ENCODE peak calls at places on chromosomes 4 and X, in four cellular contexts. H is tibial artery, J is heart left ventricle, F is mammary epithelial cell. U is an unnamed sample. For H3K9me3, the result is how much of the 10 kb centered on the place peaks cover.

GRCh38 chr4:8395504-8395903 is 45.0 kb downstream of the ACOX3 start:
- DNase-seq in H (no peak), J (no peak), F (no peak), U (no peak)

GRCh38 chrX:14673764-14674163 is 144.4 kb downstream of the GLRA2 start:
- DNase-seq in H (no peak), J (no peak), F (peak), U (no peak)

GRCh38 chr4:82489076-82489475 is 58.7 kb downstream of the ENOPH1 start:
- DNase-seq in H (no peak), J (no peak), F (no peak), U (no peak)

GRCh38 chrX:41824551-41824950 is 98.8 kb downstream of the CASK start:
- DNase-seq in H (no peak), J (no peak), F (peak), U (no peak)

GRCh38 chr4:10079256-10079655 is 37.3 kb downstream of the WDR1 start:
- DNase-seq in H (peak), J (no peak), F (no peak), U (no peak)

GRCh38 chr4:67037489-67037888 is 507.8 kb downstream of the CENPC start:
- DNase-seq in H (no peak), J (no peak), F (no peak), U (no peak)

GRCh38 chr4:183541081-183542045 is 36.5 kb downstream of the ING2 start:
- DNase-seq in H (no peak), J (no peak), F (no peak), U (peak)

GRCh38 chrX:72306851-72307645 is 1.3 kb upstream of the CITED1 start:
- DNase-seq in H (peak), J (peak), F (peak), U (peak)

GRCh38 chr4:98516042-98516440 is 142.4 kb downstream of the TSPAN5 start:
- DNase-seq in H (no peak), J (no peak), F (peak), U (no peak)

GRCh38 chr4:69684821-69685220 is 31.8 kb upstream of the UGT2A1 start:
- DNase-seq in H (no peak), J (no peak), F (no peak), U (no peak)

DNA sequence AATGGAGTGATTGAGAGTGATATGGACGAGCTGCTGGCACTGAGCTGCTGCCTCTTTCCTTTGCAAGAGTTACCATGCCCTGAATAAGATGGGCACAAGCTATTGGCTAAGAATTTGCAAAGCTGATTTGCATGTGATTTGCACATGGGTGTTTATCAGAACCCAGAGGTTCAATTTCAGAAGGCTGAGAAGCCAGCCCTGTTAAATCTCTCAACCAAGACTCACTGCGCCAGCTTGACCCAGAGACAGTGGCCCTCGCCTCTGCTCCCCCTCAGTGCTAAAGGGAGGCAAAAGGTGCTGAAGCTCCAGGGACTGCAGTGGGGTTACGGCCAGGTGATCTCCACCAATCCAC is 701 bp downstream of the ARHGAP4 start:
- DNase-seq in H (no peak), J (no peak), F (no peak), U (no peak)
- H3K4me3 ChIP-seq in H (no peak), J (peak), F (no peak), U (peak)

DNA sequence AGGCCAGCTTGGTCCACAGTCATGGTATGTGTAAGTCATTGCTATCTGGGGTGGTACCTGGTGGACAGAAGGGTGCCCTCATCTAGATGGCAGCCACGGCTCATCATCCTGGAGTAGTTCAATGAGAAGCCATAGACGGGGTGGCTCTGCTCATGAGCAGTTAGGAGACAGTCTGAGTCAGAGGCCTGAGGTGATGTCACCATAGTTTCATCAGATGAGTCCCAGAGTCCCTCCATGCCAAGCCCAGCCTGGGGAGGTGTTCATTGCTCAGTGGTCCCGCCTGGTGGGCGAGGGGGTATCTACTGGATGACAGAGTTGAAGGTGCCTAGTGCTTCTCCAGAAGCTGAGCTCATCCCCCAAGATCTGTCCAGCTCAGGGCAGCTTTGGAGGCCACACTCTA is 49.8 kb downstream of the DLG3 start:
- DNase-seq in H (no peak), J (no peak), F (no peak), U (no peak)
- H3K9me3 ChIP-seq in H (under half), J (under half), F (under half), U (under half)

GRCh38 chr4:54234497-54235205 is 5.6 kb downstream of the PDGFRA start:
- DNase-seq in H (no peak), J (no peak), F (no peak), U (no peak)
- TF ChIP-seq CTCF in H (no peak), J (no peak), F (no peak), U (no peak)

GRCh38 chrX:1535241-1536041 is 1.5 kb downstream of the P2RY8 start:
- DNase-seq in H (no peak), J (no peak), F (no peak), U (no peak)

GRCh38 chrX:1536712-1537030 is 314 bp downstream of the P2RY8 start:
- DNase-seq in H (no peak), J (no peak), F (no peak), U (no peak)

GRCh38 chrX:1533083-1533482 is 3.9 kb downstream of the P2RY8 start:
- DNase-seq in H (no peak), J (no peak), F (no peak), U (no peak)

GRCh38 chrX:1537031-1537715 is at the start of gene P2RY8:
- DNase-seq in H (peak), J (peak), F (peak), U (peak)

DNA sequence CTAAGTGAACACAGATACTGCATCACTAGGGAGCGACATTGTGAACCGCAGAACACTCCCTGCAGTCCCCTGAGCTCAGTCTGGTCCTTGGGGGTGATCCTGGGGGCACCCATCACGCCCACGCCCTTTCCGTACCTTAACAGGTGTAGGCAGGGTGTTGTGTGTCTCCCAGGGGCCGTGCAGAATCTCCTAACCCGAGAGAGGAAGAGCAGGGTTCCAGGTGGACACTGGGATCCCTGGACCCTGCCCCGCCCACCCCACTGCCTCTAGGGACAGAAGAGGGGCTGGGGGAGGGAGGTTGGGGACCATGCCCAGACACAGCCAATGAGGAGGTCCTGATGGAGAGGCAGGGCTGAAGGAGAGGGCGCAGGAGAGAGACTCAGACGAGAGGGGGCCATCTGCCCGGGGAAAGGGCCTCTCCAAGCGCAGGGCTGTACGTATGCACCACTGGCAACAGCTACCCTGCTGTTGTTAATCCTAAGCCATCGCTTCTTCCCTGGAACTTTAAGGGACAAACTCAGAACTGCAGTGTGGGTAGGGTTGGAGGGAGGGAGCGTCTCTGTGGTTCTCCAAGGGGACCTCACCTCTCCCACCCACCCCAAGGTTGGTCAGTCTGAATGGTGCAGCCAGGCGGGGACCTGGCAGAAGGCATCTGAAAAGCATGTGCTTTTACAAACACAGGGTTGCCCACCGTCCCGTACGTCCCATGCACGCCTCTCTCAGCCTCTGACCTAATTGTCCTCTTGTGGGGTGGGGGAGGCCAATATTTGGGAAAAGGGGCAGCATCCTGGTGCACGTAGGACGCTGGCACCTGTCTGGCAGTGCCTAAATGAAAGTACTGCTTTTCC is 2.4 kb downstream of the P2RY8 start:
- DNase-seq in H (no peak), J (no peak), F (no peak), U (no peak)
- H3K4me3 ChIP-seq in H (no peak), J (peak), F (no peak), U (no peak)

DNA sequence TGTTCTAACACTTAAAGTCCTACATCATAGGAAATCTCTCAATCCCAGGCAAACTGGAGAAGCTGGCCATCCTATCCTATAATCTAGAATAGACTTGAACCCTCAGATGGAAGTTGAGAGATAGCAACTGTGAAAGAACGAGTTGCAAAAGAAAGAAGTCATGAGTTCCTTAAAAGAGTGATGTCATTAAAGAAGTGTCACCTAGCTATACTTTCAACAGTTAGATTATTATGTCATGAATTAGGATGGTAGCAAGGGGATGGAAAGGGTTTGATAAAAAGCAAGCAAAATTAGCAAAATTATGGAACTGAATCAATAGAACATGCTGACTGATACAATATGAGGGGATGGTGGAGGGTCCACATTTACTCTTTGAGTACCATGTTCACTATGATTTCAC is 7.1 kb upstream of the MAPK10 start:
- DNase-seq in H (no peak), J (no peak), F (no peak), U (no peak)
- H3K9me3 ChIP-seq in H (under half), J (under half), F (under half), U (under half)

GRCh38 chr4:133581971-133582619 is 433.0 kb downstream of the PCDH10 start:
- DNase-seq in H (no peak), J (no peak), F (no peak), U (no peak)

GRCh38 chr4:133585323-133585722 is 436.2 kb downstream of the PCDH10 start:
- DNase-seq in H (no peak), J (no peak), F (no peak), U (no peak)

GRCh38 chr4:133588306-133588705 is 439.2 kb downstream of the PCDH10 start:
- DNase-seq in H (no peak), J (no peak), F (peak), U (no peak)

GRCh38 chr4:133584714-133585113 is 435.6 kb downstream of the PCDH10 start:
- DNase-seq in H (no peak), J (no peak), F (no peak), U (no peak)
- TF ChIP-seq CTCF in H (no peak), J (no peak), F (no peak), U (no peak)

GRCh38 chr4:121934635-121935034 is 17.2 kb downstream of the TRPC3 start:
- DNase-seq in H (no peak), J (no peak), F (no peak), U (no peak)
- H3K4me3 ChIP-seq in H (no peak), J (no peak), F (no peak), U (no peak)

DNA sequence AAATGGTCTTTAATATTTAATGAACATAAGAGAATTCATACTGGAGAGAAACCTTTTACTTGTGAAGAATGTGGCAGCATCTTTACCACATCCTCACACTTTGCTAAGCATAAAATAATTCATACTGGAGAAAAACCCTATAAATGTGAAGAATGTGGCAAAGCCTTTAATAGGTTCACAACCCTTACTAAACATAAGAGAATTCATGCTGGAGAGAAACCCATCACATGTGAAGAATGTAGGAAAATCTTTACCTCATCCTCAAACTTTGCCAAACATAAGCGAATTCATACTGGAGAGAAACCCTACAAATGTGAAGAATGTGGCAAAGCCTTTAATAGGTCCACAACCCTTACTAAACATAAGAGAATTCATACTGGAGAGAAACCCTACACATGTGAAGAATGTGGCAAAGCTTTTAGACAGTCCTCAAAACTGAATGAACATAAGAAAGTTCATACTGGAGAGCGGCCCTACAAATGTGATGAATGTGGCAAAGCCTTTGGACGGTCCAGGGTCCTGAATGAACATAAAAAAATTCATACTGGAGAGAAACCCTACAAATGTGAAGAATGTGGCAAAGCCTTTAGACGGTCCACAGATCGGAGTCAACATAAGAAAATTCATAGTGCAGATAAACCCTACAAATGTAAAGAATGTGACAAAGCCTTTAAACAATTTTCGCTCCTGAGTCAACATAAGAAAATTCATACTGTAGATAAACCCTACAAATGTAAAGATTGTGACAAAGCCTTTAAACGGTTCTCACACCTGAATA is 35.6 kb downstream of the ZNF141 start:
- DNase-seq in H (no peak), J (no peak), F (no peak), U (no peak)
- H3K9me3 ChIP-seq in H (half or more), J (half or more), F (half or more), U (half or more)

DNA sequence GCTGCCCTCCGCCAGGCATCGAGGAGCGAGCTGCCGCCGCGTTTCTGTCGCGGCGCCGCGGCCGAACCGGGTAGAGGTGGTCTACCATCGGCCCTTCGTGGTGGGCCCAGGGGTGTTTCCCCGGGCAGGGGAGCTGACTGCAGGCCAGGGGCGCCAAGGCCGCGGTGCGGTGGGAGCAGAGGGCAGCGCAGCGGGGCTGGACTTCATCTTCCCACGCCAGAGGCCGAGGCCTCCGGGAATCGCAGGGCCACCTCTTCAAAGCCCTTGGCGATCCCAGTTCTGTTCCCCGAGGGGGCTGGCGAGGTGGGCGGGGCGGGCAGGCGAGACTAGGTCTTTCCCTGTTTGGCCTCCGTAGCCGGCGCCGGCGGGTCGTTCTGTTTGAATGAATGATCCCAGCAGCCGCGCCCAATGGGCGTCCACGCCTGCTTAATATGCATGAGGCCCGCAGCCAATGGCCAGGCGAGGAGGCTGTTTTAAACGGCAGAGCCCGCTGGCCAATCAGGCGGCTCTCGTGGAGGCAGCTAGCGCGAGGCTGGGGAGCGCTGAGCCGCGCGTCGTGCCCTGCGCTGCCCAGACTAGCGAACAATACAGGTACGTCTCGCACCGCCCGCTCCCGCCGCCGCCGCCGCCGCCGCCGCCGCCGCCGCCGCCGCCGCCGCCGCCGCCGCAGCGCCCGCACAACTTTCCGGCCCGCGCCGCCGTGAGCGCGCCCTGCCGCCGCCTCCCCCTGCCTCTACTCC is at the start of gene HMGB3:
- DNase-seq in H (peak), J (peak), F (peak), U (peak)
- TF ChIP-seq CTCF in H (no peak), J (no peak), F (no peak), U (no peak)

DNA sequence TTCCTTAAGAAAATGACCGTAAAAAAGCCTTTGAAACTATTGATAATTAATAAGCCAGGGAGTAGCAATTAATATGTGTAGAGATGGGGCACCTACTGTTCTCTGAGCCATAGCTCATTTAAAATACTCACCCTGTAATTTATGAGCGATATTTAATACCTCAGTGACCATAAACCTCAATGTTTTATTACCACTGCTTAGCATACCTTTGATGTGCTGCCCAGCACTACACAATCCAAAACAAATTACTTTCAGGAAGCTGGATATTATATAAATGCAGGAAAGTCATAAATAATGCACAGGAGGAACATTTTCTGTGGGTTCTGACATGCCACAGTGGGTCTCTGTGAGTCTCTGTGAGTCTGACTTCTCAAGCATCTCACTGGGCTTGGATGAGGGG is 166.1 kb upstream of the RPL34 start:
- DNase-seq in H (no peak), J (no peak), F (no peak), U (no peak)
- H3K4me3 ChIP-seq in H (no peak), J (no peak), F (no peak), U (no peak)

U was measured in right atrium auricular region.